ENCODE peak calls at places on chromosomes 5 and 9, in five cellular contexts. R is kidney, Y is lower lobe of right lung, O is vagina, H is PC-3. F is an unnamed sample. For H3K4me1, the result is how much of the 10 kb centered on the place peaks cover.

GRCh38 chr5:74357827-74358226 is 282.7 kb downstream of the ENC1 start:
- DNase-seq in O (peak), H (no peak), R (no peak), Y (no peak), F (no peak)

GRCh38 chr5:10557747-10558295 is 6.0 kb upstream of the ANKRD33B start:
- DNase-seq in R (no peak), O (no peak), H (no peak), Y (no peak), F (no peak)

GRCh38 chr5:163867324-163867723 is 361.9 kb downstream of the MAT2B start:
- DNase-seq in R (no peak), H (no peak), Y (no peak), O (no peak), F (no peak)

GRCh38 chr5:16572289-16573015 is 44.3 kb downstream of the RETREG1 start:
- DNase-seq in O (peak), R (no peak), Y (no peak), H (no peak), F (no peak)

GRCh38 chr5:86977808-86978207 is 289.9 kb upstream of the RASA1 start:
- DNase-seq in Y (no peak), H (no peak), R (no peak), O (no peak), F (no peak)

GRCh38 chr9:23153058-23153457 is 673.0 kb downstream of the ELAVL2 start:
- DNase-seq in Y (no peak), R (no peak), O (no peak), H (no peak), F (no peak)

GRCh38 chr5:15951126-15951525 is 228.5 kb downstream of the MARCHF11 start:
- DNase-seq in H (no peak), O (no peak), Y (no peak), R (no peak), F (no peak)

GRCh38 chr5:134111741-134112647 is 2.5 kb upstream of the TCF7 start:
- DNase-seq in O (no peak), Y (no peak), H (no peak), R (no peak), F (peak)

GRCh38 chr5:17132444-17133083 is 84.9 kb upstream of the BASP1 start:
- DNase-seq in O (no peak), Y (no peak), H (peak), R (no peak), F (peak)

GRCh38 chr9:121989010-121989409 is 104.1 kb downstream of the TTLL11 start:
- DNase-seq in R (no peak), H (peak), O (no peak), Y (no peak), F (peak)

GRCh38 chr5:131096774-131097695 is 68.0 kb downstream of the HINT1 start:
- DNase-seq in R (no peak), H (no peak), O (no peak), Y (no peak), F (no peak)

GRCh38 chr5:154358410-154359221 is 87.2 kb upstream of the SAP30L start:
- DNase-seq in H (no peak), R (no peak), Y (no peak), O (no peak), F (no peak)

GRCh38 chr5:144150996-144151395 is 19.5 kb downstream of the YIPF5 start:
- DNase-seq in Y (no peak), R (no peak), H (peak), O (no peak), F (no peak)

GRCh38 chr5:17330386-17330785 is 113.0 kb downstream of the BASP1 start:
- DNase-seq in R (no peak), H (peak), O (no peak), Y (no peak), F (no peak)

GRCh38 chr5:68087866-68088265 is 127.7 kb upstream of the PIK3R1 start:
- DNase-seq in H (no peak), O (no peak), Y (peak), R (no peak), F (no peak)

GRCh38 chr5:126189862-126190261 is 233.3 kb upstream of the GRAMD2B start:
- DNase-seq in Y (no peak), O (no peak), R (no peak), H (no peak), F (no peak)

GRCh38 chr5:11903121-11903613 is 1.1 kb downstream of the CTNND2 start:
- DNase-seq in H (no peak), Y (no peak), O (no peak), R (no peak), F (peak)

GRCh38 chr9:13787234-13787833 is 507.8 kb upstream of the MPDZ start:
- DNase-seq in H (no peak), R (no peak), Y (no peak), O (no peak), F (peak)
- H3K27ac ChIP-seq in H (no peak), R (no peak), Y (peak), O (peak), F (peak)

DNA sequence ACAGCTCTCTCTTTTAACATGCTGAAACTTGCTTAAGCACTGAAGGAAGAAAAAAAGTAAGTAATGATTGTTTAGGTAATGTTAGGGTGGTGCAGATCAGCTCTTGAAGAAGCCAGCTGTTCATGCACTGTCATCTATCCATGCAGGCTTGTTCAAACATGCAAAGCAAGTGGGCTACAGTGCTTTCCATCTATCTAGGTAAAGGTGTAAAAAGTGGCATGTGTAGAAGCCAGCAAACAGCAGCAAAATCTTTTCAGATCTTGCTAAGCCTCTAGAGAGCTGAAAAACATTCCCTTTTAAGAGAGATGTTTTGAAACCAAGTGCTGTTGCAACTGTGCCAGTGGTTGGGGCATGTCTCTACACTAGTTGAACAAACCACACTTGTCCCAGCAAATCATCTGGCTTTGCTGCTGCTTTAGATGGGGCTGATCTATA is 214.4 kb downstream of the EFNA5 start:
- DNase-seq in Y (no peak), O (no peak), R (no peak), H (no peak), F (no peak)
- H3K4me1 ChIP-seq in Y (under half), O (under half), R (under half), H (under half), F (half or more)

GRCh38 chr9:125550216-125550614 is 156.8 kb downstream of the MAPKAP1 start:
- DNase-seq in R (no peak), O (no peak), H (no peak), Y (no peak), F (peak)
- H3K27ac ChIP-seq in R (no peak), O (peak), H (no peak), Y (peak), F (peak)

DNA sequence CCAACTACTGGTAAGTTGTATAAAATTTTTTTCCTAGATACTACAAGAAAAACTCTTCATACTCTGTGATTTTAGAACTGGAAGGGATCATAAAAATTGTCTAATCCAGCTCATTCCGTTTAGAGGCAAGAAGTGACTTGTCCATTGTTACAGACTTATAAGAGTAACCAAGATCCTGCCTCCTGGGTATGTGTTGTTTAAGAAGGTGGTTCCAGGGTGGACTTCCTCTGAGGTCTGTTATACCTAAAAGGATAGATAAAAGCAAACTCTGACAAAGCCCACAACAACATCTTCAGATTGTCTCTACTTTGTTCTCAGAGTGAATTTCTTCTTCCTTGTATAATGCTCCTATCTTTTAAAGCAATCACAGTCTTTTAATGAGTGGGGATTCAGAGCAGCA is 24.2 kb downstream of the TGFBR1 start:
- DNase-seq in H (no peak), Y (no peak), R (no peak), O (no peak), F (no peak)
- H3K4me1 ChIP-seq in H (under half), Y (under half), R (under half), O (under half), F (under half)

DNA sequence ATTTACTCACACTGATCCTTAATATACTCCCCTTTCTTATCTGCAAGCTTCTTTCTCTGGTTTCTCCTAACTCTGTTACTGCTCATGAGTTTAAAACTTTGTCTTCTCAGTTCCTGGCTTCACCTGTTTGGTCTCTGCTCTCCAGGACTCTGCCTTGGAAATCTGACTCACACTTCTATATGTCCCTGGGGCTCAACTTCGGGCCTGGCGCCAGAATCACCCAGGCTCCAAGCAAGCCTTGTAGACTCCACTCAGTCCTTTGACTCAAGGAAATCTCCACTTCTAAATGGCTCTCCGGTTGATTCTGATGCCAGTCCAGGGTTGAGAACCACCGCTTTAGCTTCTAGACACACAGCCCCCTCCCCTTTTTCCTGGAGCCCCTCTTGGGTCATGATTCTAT is 57.8 kb downstream of the TMC1 start:
- DNase-seq in O (no peak), H (peak), Y (no peak), R (no peak), F (no peak)
- H3K27ac ChIP-seq in O (peak), H (peak), Y (no peak), R (no peak), F (no peak)

GRCh38 chr9:114844766-114845165 is 38.9 kb upstream of the TNFSF15 start:
- DNase-seq in O (no peak), H (no peak), R (no peak), Y (no peak), F (no peak)
- H3K4me1 ChIP-seq in O (under half), H (under half), R (under half), Y (under half), F (under half)

DNA sequence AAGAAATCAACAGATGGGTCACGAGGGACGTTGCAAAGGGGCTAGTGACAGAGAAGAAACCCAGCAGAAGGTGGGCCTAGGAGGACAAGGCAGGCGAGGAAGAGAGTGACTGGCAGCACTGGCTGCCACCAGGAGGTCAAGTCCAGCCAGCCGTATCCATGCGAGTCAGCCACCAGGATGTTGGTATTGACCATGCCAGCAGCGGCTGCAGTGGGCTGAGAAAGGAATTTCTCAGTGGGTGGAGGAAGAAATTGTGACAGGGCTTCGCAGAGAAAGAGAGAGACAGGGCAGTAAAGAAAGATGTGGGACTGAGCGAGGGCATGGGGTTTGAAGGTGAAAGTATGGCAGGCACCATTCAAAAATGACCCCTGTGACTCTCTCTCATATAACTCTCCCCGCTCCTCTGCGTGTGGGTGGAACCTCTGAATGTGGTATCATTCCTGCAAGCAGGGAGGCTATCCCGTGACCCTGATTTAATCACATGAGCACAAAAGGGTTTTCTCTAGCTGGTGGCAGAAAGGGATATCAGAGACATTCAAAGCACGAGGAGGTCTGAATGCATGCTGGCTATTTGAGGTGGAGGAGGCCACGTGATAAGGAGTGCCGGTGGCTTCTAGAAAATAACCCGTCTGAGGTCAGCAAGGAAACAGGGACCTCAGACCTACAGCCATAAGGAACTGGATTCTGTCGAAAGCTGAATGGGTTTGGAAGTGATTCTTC is 45.4 kb upstream of the FBXW11 start:
- DNase-seq in Y (no peak), R (peak), H (peak), O (no peak), F (no peak)
- H3K27ac ChIP-seq in Y (no peak), R (no peak), H (no peak), O (no peak), F (peak)

DNA sequence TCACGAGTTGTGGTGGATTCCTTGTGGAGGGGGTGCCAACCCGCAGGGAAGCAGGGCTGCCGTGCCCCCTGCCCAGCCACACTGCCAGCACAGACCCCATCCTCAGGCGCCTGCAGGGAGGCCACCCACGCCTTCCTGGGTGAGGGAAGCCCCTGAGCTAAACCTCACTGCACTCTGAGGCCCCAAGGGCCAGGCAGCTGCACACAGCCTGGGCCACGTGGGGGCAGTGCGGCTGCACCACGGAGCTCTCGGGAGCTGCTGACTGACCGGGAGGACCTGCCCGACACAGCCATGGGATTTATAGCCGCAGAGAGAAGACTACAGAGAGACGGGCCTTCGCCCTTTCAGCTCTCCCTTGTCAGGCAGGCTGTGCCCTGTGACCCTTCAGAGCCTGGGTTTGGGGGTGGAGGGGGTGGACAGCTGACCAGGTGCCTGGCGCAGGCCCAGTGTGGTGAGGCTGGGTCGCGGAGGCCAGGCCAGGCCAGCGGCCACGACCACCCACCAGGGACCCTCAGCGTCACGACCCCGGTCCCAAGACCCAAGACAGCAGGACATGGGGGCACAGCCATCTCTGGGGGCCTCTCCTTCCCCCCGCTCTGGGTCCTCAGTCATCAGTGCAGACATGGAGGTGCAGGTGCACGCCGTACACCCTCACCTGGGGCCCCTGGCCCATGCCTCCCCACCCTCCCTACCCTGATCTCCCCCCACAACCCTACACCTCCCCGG is 4.3 kb upstream of the AHRR start:
- DNase-seq in H (peak), R (peak), Y (no peak), O (no peak), F (peak)
- H3K4me1 ChIP-seq in H (under half), R (under half), Y (under half), O (under half), F (under half)

DNA sequence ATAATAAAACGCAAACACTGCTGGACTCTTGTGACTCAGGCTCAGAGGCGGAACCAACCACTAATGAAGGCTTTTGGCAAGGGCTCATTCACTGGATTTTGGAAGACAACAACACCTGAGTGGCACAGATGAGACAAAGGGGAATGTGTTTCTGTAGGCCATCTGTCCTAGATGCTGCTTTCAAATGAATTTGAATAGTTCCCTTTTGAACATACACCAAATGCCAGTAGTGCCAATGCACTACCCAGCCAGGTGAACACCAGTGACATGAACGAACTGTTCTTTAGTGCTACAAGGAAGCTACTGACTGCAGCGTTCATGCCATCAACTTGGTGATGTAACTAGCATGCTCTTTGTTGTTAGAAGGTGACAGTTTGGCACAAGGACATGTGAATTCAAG is 173.8 kb downstream of the SLC24A2 start:
- DNase-seq in R (no peak), Y (no peak), H (no peak), O (no peak), F (no peak)
- H3K27ac ChIP-seq in R (no peak), Y (no peak), H (no peak), O (no peak), F (no peak)

DNA sequence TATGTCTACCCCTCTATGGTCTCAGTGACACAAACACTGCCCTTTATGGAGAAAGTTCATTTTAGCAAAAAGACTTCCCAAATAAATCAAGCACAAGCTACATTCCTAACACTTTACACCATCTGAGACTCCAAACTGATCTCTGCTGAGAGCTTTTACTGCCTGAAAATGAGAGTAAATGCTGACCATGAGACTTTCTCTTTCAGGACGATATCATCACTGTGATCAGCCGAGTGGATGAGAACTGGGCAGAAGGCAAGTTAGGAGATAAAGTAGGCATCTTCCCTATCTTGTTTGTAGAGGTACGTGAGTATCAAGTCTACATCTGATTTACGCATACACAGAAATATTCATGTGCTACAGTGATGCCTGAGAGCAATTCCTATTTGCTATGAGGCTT is 67.5 kb downstream of the SH3RF2 start:
- DNase-seq in R (no peak), H (no peak), Y (no peak), O (no peak), F (no peak)
- H3K4me1 ChIP-seq in R (under half), H (under half), Y (under half), O (under half), F (under half)